ENCODE peak calls at places on chromosomes 3 and 15, in seven cellular contexts. F is K562, W is HCT116, Z is A549, Y is HepG2, E is GM12878, T is H1. H is an unnamed sample.

GRCh38 chr3:171879472-171879871 is 36.3 kb downstream of the TMEM212 start:
- DNase-seq in E (no peak), F (no peak), W (no peak), T (no peak), Y (peak), Z (no peak), H (no peak)

GRCh38 chr3:126259411-126260391 is 79.3 kb upstream of the ALDH1L1 start:
- DNase-seq in E (no peak), Y (peak), F (peak), T (no peak), W (no peak), Z (no peak), H (peak)

GRCh38 chr3:49175530-49175929 is 4.1 kb downstream of the KLHDC8B start:
- DNase-seq in W (no peak), Z (no peak), Y (no peak), T (no peak), E (no peak), F (no peak), H (no peak)

GRCh38 chr3:50241163-50241562 is 5.2 kb downstream of the GNAI2 start:
- DNase-seq in F (no peak), Z (no peak), E (no peak), T (no peak), Y (no peak), W (no peak), H (no peak)

GRCh38 chr15:61051570-61052031 is 177.5 kb downstream of the RORA start:
- DNase-seq in E (no peak), F (no peak), Z (peak), Y (peak), W (no peak), T (peak), H (peak)

GRCh38 chr3:149536429-149536828 is 61.9 kb downstream of the TM4SF4 start:
- DNase-seq in E (no peak), W (no peak), F (no peak), Z (no peak), Y (no peak), T (no peak), H (no peak)

GRCh38 chr15:29939404-29939803 is 117.1 kb upstream of the TJP1 start:
- DNase-seq in W (no peak), F (no peak), E (no peak), Y (no peak), T (no peak), Z (no peak), H (peak)

GRCh38 chr15:29034151-29034550 is 148.4 kb downstream of the APBA2 start:
- DNase-seq in W (no peak), Z (no peak), T (no peak), Y (no peak), E (no peak), F (no peak), H (peak)

GRCh38 chr15:83698294-83698693 is 44.4 kb downstream of the ADAMTSL3 start:
- DNase-seq in F (no peak), Z (peak), T (no peak), Y (no peak), E (no peak), W (no peak), H (peak)

GRCh38 chr3:101521251-101521701 is 8.3 kb upstream of the SENP7 start:
- DNase-seq in W (no peak), T (no peak), F (no peak), E (no peak), Z (no peak), Y (no peak), H (no peak)

GRCh38 chr15:92801774-92802464 is 98.2 kb upstream of the CHD2 start:
- DNase-seq in F (peak), Z (no peak), E (no peak), T (no peak), W (peak), Y (peak), H (peak)

GRCh38 chr3:196689941-196690660 is 21.9 kb downstream of the CEP19 start:
- DNase-seq in E (no peak), W (no peak), Y (no peak), Z (no peak), T (no peak), F (no peak), H (no peak)

GRCh38 chr15:84915011-84915958 is 30.8 kb downstream of the SLC28A1 start:
- DNase-seq in T (no peak), Y (peak), E (peak), F (peak), W (peak), Z (peak), H (peak)

GRCh38 chr3:34185301-34185700 is 386.9 kb downstream of the PDCD6IP start:
- DNase-seq in F (no peak), T (no peak), W (no peak), E (no peak), Z (no peak), Y (no peak), H (no peak)

GRCh38 chr3:126389112-126389791 is 5.5 kb upstream of the CFAP100 start:
- DNase-seq in F (peak), Z (peak), W (peak), T (peak), Y (peak), E (no peak), H (peak)

GRCh38 chr3:194249323-194250103 is 101.6 kb downstream of the CPN2 start:
- DNase-seq in E (no peak), Y (no peak), T (no peak), Z (no peak), W (no peak), F (no peak), H (no peak)

GRCh38 chr3:57756528-57757401 is 656 bp downstream of the SLMAP start:
- DNase-seq in Z (peak), E (no peak), F (peak), Y (peak), W (no peak), T (no peak), H (peak)

GRCh38 chr15:57743424-57743823 is 36.9 kb downstream of the POLR2M start:
- DNase-seq in Z (no peak), W (no peak), E (no peak), F (no peak), Y (peak), T (no peak), H (no peak)

GRCh38 chr3:99269606-99270355 is 368.3 kb upstream of the DCBLD2 start:
- DNase-seq in T (no peak), Y (no peak), W (no peak), E (no peak), Z (no peak), F (no peak), H (no peak)

GRCh38 chr3:128487813-128488635 is 5.0 kb downstream of the GATA2 start:
- DNase-seq in Y (peak), W (peak), E (no peak), T (peak), Z (peak), F (peak), H (peak)

GRCh38 chr3:36796896-36797295 is 32.5 kb upstream of the DCLK3 start:
- DNase-seq in E (no peak), F (no peak), Z (no peak), T (no peak), Y (no peak), W (no peak), H (peak)

GRCh38 chr3:69143605-69144004 is 21.2 kb upstream of the LMOD3 start:
- DNase-seq in F (peak), E (no peak), Y (no peak), Z (no peak), T (no peak), W (peak), H (peak)

GRCh38 chr15:41230650-41231533 is at the start of the genes CHP1 and EXD1:
- DNase-seq in Y (peak), F (peak), Z (peak), T (peak), E (peak), W (peak), H (peak)

GRCh38 chr15:33098082-33099058 is 96.1 kb downstream of the FMN1 start:
- DNase-seq in W (no peak), F (no peak), E (no peak), T (no peak), Y (no peak), Z (no peak), H (peak)

GRCh38 chr3:195717416-195717815 is 3.4 kb upstream of the MUC20 start:
- DNase-seq in W (no peak), F (no peak), T (no peak), Y (no peak), E (no peak), Z (no peak), H (no peak)

GRCh38 chr3:23837691-23838090 is 31.9 kb downstream of the UBE2E1 start:
- DNase-seq in T (no peak), W (no peak), E (no peak), F (no peak), Z (no peak), Y (no peak), H (no peak)

GRCh38 chr3:130963444-130963843 is 63.2 kb downstream of the ASTE1 start:
- DNase-seq in T (no peak), Z (no peak), Y (no peak), E (no peak), F (no peak), W (no peak), H (peak)

GRCh38 chr3:58241321-58242044 is 3.9 kb downstream of the ABHD6 start:
- DNase-seq in E (no peak), Y (no peak), F (no peak), W (no peak), T (no peak), Z (no peak), H (peak)

GRCh38 chr15:40449275-40449674 is 8.5 kb downstream of the BAHD1 start:
- DNase-seq in F (no peak), E (no peak), W (no peak), Y (no peak), Z (no peak), T (no peak), H (peak)

GRCh38 chr15:39388118-39388517 is 192.8 kb upstream of the THBS1 start:
- DNase-seq in T (no peak), Y (peak), F (no peak), W (no peak), Z (no peak), E (no peak), H (no peak)

GRCh38 chr3:192778508-192778907 is 51.2 kb upstream of the FGF12 start:
- DNase-seq in Y (no peak), E (no peak), T (no peak), W (no peak), F (no peak), Z (no peak), H (no peak)

GRCh38 chr3:143313025-143313424 is 193.5 kb downstream of the CHST2 start:
- DNase-seq in E (no peak), Y (no peak), T (no peak), F (no peak), Z (no peak), W (no peak), H (no peak)

GRCh38 chr15:26069204-26069603 is 206.1 kb upstream of the ATP10A start:
- DNase-seq in W (no peak), Y (no peak), F (no peak), T (no peak), E (no peak), Z (no peak), H (no peak)

GRCh38 chr3:117130222-117130621 is 420.6 kb downstream of the TUSC7 start:
- DNase-seq in Z (no peak), Y (no peak), T (no peak), E (no peak), W (no peak), F (no peak), H (peak)

GRCh38 chr3:39295184-39295775 is 15.4 kb upstream of the CX3CR1 start:
- DNase-seq in Z (no peak), T (no peak), F (no peak), Y (no peak), E (peak), W (no peak), H (no peak)

GRCh38 chr3:44419923-44420650 is 57.4 kb downstream of the ZNF445 start:
- DNase-seq in E (no peak), W (no peak), T (no peak), Y (no peak), F (no peak), Z (no peak), H (no peak)

GRCh38 chr3:183434503-183434902 is 6.1 kb upstream of the MCF2L2 start:
- DNase-seq in T (no peak), E (no peak), Y (no peak), Z (no peak), F (no peak), W (no peak), H (no peak)
- TF ChIP-seq CEBPB in T (no peak), E (no peak), Y (no peak), Z (no peak), F (no peak), W (no peak), H (no peak)

DNA sequence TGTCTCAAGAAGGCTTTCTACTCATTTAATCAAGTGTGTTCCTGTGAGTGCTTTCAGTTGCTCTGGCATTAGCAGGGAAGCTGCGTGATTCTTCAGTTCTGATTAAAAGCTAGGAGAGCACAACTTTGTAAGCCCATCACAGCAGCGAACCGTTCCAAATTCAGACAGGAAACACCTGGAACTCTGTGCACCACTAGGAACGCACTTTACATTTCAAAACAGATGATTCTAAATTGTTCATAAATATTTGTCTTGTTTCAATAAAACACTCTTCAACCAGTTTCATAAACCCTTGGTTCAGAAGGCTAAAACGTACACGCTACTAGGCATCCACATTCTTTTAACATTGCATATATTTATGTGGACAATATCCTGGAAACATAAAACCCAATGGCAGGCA is 112.6 kb downstream of the PDZRN3 start:
- DNase-seq in E (no peak), Z (no peak), Y (no peak), F (no peak), W (no peak), T (no peak), H (peak)
- TF ChIP-seq CEBPB in E (no peak), Z (no peak), Y (no peak), F (no peak), W (no peak), T (no peak), H (no peak)

DNA sequence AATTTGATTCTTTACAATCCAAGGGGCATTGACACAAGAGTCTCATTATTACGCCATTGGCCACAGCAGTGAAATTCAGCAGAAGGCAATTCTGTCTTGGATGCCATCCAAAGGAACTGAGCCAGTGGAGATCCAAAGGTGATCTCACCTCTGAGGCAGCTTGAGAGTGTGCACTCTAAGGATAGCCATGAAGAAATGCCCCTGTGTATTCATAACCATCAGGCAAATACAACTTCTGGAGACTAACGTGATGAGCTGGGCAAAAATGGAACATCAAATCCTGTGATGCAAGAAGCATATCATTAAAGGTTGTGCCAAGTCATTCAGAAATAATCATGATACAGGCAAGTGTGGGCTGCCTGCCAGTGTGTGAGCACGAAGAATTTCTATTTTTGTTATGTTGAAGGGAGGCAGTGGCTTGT is 41.4 kb downstream of the ROBO2 start:
- DNase-seq in Y (no peak), F (no peak), W (no peak), Z (no peak), E (no peak), T (no peak), H (peak)
- TF ChIP-seq CEBPB in Y (no peak), F (no peak), W (no peak), Z (no peak), E (no peak), T (no peak), H (peak)

GRCh38 chr15:51024735-51025453 is 69.8 kb downstream of the TNFAIP8L3 start:
- DNase-seq in W (no peak), T (no peak), E (no peak), Z (no peak), Y (no peak), F (no peak), H (peak)
- TF ChIP-seq CEBPB in W (no peak), T (no peak), E (no peak), Z (no peak), Y (no peak), F (no peak), H (no peak)

DNA sequence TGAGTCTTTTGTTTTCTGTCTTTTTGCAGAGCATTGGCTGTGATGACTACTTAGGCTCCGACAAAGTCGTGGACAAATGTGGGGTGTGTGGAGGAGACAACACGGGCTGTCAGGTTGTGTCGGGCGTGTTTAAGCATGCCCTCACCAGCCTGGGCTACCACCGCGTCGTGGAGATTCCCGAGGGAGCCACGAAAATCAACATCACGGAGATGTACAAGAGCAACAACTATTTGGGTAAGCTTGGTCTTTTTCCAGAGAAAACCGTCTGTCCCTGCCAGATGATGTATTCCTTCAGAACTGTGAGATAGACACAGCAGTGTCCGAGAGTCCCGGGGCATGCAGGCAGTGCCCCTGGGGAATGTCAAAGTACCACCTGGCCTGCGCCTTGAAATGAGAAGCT is 149.9 kb upstream of the NR2E3 start:
- DNase-seq in F (no peak), W (no peak), E (no peak), Z (no peak), Y (no peak), T (no peak), H (no peak)
- TF ChIP-seq CEBPB in F (no peak), W (no peak), E (no peak), Z (no peak), Y (no peak), T (no peak), H (no peak)

DNA sequence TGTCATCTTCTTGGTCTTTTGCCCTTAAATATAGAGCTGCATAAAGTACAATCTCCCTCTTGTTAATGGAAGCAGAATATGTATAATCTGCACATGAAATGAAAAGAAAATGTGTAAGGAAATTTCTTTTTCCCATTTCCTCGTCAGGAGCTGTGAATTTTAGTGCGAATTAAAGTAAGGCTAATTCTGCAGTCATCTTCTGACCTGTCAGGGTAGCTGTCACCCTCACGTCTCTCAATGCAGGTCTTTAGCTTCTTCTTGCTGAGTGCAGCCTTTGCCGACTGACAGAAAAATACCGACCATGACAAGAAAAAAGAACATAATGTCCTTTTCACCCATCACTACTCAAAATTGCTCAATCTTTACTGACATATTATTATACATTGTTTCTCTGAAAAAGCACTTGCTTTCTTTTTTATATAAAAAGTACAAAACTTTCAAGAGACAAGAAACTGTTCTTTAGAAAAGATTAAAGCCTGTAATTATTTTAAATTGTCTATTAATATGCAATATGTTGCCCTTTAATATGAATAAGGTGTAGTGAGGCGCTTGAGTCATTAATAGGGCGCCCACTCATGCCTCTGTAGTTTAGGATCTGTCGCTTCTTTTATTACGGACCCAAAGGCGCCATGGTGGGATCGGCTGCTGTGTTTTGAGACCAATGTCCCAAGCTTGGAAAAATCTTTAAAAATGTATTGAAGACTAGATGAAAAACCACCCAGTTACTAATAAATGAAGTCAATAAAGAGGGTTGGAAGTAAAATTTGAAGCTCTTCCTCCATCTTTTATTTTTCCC is 259.3 kb upstream of the MEIS2 start:
- DNase-seq in W (no peak), F (no peak), T (no peak), Y (no peak), Z (no peak), E (no peak), H (no peak)
- TF ChIP-seq CEBPB in W (no peak), F (no peak), T (no peak), Y (no peak), Z (no peak), E (no peak), H (no peak)

DNA sequence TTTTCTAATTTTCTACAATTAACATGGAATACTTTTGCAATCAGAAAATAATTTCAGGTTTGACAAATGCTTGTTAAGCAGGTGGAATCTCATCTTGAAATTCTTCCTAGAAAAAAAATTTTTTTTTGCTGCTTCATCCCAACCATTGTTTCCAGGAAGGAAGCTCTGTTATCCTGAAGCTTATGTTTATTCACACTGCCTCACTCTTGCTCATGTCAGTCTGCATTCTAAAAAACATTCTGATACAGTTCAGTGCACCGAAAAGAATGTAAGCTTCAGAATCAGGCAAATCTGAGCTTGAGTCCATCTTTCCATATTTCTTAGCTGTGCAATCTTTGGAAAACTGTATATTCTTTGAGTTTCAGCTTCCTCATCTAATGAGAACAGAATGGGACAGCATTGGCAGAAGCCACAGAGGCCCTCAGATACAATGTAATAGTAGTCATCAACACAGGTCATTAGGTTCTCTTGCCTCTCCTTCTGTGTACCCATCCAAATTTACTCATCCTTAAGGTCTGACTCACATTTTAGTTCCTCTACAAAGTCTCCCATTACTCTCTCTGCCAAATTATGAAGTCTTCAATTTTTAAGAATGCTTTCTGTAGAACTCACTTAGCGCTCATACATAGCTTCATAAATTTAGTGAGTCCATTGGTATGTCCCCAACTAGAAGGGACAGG is 881.8 kb upstream of the NR2F2 start:
- DNase-seq in F (no peak), T (no peak), W (no peak), Y (no peak), Z (no peak), E (no peak), H (peak)
- TF ChIP-seq CEBPB in F (no peak), T (no peak), W (no peak), Y (no peak), Z (no peak), E (no peak), H (no peak)

H was measured in IMR-90.